ENCODE peak calls at places on chromosomes 12 and 14, in five cellular contexts. S is left ventricle myocardium inferior, T is osteocyte, O is glutamatergic neuron, C is H9. J is an unnamed sample.

GRCh38 chr12:48263617-48264016 is 60.5 kb upstream of the OR10AD1 start:
- DNase-seq in S (no peak), T (no peak), O (no peak), C (no peak), J (no peak)

GRCh38 chr14:89384023-89384422 is 33.0 kb downstream of the FOXN3 start:
- DNase-seq in S (no peak), T (no peak), O (peak), C (no peak), J (no peak)

GRCh38 chr12:9118161-9118560 is 2.4 kb upstream of the A2M start:
- DNase-seq in S (no peak), T (no peak), O (no peak), C (no peak), J (no peak)

GRCh38 chr14:38113546-38113945 is 94.2 kb upstream of the SSTR1 start:
- DNase-seq in S (no peak), T (no peak), O (no peak), C (no peak), J (no peak)

GRCh38 chr12:106245767-106246166 is 2.1 kb downstream of the CKAP4 start:
- DNase-seq in S (no peak), T (peak), O (no peak), C (peak), J (no peak)

GRCh38 chr14:21734457-21735074 is 60.9 kb upstream of the OR4E1 start:
- DNase-seq in S (no peak), T (no peak), O (no peak), C (no peak), J (peak)

GRCh38 chr12:79959484-79959883 is 24.6 kb upstream of the PPP1R12A start:
- DNase-seq in S (no peak), T (no peak), O (no peak), C (no peak), J (no peak)

GRCh38 chr14:69664865-69665526 is 53.6 kb downstream of the SUSD6 start:
- DNase-seq in S (no peak), T (no peak), O (no peak), C (no peak), J (no peak)

GRCh38 chr12:79549531-79550271 is 141.1 kb downstream of the PAWR start:
- DNase-seq in S (no peak), T (no peak), O (no peak), C (no peak), J (no peak)

GRCh38 chr12:104703372-104703771 is 246.6 kb downstream of the CHST11 start:
- DNase-seq in S (no peak), T (no peak), O (no peak), C (no peak), J (no peak)
- TF ChIP-seq CTCF in S (no peak), T (no peak), O (no peak), C (no peak), J (no peak)

GRCh38 chr14:20602583-20602982 is 11.4 kb upstream of the RNASE12 start:
- DNase-seq in S (no peak), T (no peak), O (no peak), C (no peak), J (no peak)
- TF ChIP-seq CTCF in S (no peak), T (no peak), O (no peak), C (no peak), J (no peak)

GRCh38 chr12:24778486-24779304 is 170.2 kb downstream of the BCAT1 start:
- DNase-seq in S (no peak), T (no peak), O (no peak), C (no peak), J (no peak)
- TF ChIP-seq CTCF in S (peak), T (peak), O (peak), C (peak), J (peak)

DNA sequence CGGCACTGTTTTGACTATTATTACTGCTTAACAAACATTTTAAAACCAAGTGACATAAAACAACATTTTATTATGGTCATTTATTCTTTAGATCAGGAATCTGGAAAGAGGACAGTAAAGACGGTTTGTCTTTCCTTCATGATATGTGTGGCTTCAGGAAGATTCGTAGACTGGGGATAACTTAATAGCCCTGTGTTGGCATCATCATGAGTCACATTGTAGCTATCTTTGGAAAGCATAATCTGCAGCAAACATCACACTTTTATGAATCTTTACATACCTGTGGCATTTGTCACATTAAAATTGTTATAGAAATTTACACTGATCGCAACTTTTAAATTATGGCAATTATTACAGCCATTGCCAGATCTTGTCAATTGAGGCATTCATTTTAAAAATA is 397.2 kb downstream of the NOVA1 start:
- DNase-seq in S (no peak), T (no peak), O (no peak), C (no peak), J (no peak)
- TF ChIP-seq CTCF in S (no peak), T (no peak), O (no peak), C (no peak), J (no peak)

GRCh38 chr12:3881208-3881980 is 8.2 kb upstream of the PARP11 start:
- DNase-seq in S (no peak), T (no peak), O (no peak), C (no peak), J (no peak)

GRCh38 chr12:3884671-3885070 is 11.5 kb upstream of the PARP11 start:
- DNase-seq in S (no peak), T (no peak), O (no peak), C (no peak), J (no peak)

GRCh38 chr12:3885179-3886094 is 12.2 kb upstream of the PARP11 start:
- DNase-seq in S (no peak), T (no peak), O (no peak), C (no peak), J (peak)

GRCh38 chr12:3882396-3882795 is 9.2 kb upstream of the PARP11 start:
- DNase-seq in S (no peak), T (no peak), O (no peak), C (no peak), J (no peak)

DNA sequence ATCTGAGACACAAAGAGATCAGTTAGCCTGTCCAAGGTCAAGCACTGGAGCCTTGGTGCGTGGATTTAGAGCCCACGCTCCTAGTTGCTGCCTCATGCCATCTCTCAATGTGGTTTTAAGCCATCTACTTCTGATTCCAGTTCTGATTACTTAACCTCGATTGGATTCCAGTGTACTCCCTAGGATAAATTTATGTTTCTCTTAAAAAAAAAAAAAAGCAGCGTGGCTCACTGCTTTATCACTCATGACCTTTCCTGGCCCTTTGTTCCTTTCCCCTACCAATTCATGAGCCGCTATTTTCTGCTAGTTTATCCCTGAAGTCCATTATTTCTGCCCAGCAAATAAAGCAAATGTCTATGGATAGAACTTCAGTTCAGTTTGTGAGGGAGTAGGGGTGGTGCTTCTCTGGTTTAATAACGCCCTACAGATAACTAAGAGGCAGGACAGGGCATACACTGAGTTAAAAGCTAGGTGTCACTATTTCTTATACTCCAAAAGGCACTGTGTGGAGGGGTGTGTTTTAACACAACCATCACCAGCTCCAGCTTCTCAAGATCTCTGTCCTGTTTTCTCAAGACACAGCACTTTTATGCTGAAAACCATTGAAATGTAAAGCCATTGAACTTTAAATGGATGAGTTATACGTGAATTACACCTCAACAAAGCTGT is 9.8 kb upstream of the PARP11 start:
- DNase-seq in S (no peak), T (no peak), O (no peak), C (no peak), J (no peak)
- TF ChIP-seq CTCF in S (peak), T (peak), O (no peak), C (peak), J (no peak)

DNA sequence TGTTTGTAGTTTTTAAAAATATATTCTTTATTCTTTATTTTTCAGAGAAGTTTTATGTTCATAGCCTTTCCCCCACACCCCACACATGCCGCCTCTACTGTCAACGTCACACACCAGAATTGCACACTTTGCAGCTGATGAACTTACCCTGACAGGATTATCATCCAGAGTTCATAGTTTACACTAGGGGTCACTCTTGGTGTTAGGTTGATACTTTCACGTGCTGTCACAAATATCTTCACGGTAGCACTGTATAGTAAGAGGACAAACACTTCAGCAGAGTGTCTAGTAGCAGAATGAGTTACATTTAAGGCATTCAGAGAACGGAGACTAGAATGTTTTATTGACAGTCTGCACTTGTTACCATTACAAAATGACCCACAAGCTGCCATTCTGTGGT is 5.2 kb downstream of the DPPA3 start:
- DNase-seq in S (no peak), T (no peak), O (no peak), C (no peak), J (no peak)
- TF ChIP-seq CTCF in S (peak), T (no peak), O (no peak), C (peak), J (no peak)

GRCh38 chr12:39824505-39825198 is 205.0 kb upstream of the ABCD2 start:
- DNase-seq in S (no peak), T (no peak), O (no peak), C (no peak), J (no peak)
- TF ChIP-seq CTCF in S (no peak), T (no peak), O (no peak), C (no peak), J (no peak)

DNA sequence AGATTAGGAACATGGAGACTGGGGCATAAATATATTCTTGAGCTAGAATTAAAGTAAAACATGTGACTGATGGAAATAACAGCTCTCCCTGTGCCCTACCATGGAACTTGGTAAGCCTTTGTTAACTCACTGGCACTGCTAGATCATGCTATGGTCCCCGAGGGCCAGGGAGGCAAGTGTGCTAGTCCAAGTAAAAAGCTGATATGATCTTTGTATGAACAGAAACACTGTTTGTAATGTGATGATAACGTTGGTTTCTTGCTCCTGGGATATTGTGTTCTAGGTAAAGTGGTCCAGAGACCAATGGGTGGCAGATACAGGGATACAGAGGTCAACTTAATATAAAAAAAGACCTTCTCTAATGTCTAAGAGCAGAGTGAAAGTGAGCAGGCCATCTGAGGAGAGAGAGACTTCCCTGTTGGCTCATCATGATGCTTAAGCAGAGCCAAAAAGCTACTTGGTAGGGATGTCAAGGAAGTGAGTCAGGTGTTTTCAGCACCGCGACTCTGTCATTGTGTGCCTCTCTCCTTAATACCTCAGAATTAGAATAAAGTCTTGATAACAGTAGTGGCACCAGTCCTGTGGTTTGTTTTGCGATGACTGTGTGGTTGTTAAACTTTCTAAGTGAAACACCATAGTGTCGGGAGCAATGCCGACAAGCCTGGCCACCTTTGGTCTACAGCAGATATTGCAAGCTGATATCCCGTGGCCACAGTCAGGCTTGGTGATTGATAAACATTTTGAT is 27.7 kb downstream of the BICD1 start:
- DNase-seq in S (no peak), T (no peak), O (no peak), C (no peak), J (no peak)
- TF ChIP-seq CTCF in S (no peak), T (no peak), O (peak), C (peak), J (no peak)

J was measured in nephron progenitor cell.